ENCODE peak calls at places on chromosomes 7 and 10, in ten cellular contexts. K is fibroblast of mammary gland; Z is iris pigment epithelial cell; Q is D341Med; M is memory B cell; H is fibroblast of the conjunctiva; F is stimulated activated CD8-positive, alpha-beta memory T cell treated with anti-CD3 and anti-CD28 coated beads, Interleukin-4, amount 100 ng/mL, for 1 hour; G is hypothalamus; W is fibroblast of lung; D is COR-L47. U is an unnamed sample.
A peak's percentile ranks its signal among the peaks of the same experiment; 100 is the strongest.

GRCh38 chr7:157470699-157471098 is 133.9 kb downstream of the DNAJB6 start:
- DNase-seq in K (no peak), Z (no peak), Q (peak; percentile 12), M (no peak), H (no peak), F (no peak), G (no peak), W (no peak), D (no peak), U (no peak)

GRCh38 chr10:71143170-71143569 is 69.2 kb upstream of the UNC5B start:
- DNase-seq in K (no peak), Z (no peak), Q (no peak), M (no peak), H (no peak), F (no peak), G (no peak), W (no peak), D (no peak), U (no peak)

GRCh38 chr10:79223001-79223345 is 124.3 kb upstream of the PPIF start:
- DNase-seq in K (no peak), Z (no peak), Q (peak; percentile 55), M (no peak), H (no peak), F (no peak), G (no peak), W (no peak), D (no peak), U (no peak)

GRCh38 chr7:48113270-48113669 is 24.2 kb downstream of the UPP1 start:
- DNase-seq in K (no peak), Z (no peak), Q (no peak), M (no peak), H (no peak), F (no peak), G (no peak), W (no peak), D (no peak), U (no peak)

GRCh38 chr10:26997610-26998009 is 102.7 kb downstream of the ANKRD26 start:
- DNase-seq in K (no peak), Z (no peak), Q (no peak), M (no peak), H (no peak), F (no peak), G (no peak), W (no peak), D (no peak), U (no peak)

GRCh38 chr7:67854236-67854635 is 857.6 kb downstream of the TYW1 start:
- DNase-seq in K (peak; percentile 46), Z (no peak), Q (peak; percentile 77), M (no peak), H (peak; percentile 20), F (no peak), G (no peak), W (no peak), D (no peak), U (no peak)

GRCh38 chr10:130036296-130037065 is 72.4 kb upstream of the EBF3 start:
- DNase-seq in K (no peak), Z (no peak), Q (no peak), M (no peak), H (no peak), F (no peak), G (no peak), W (no peak), D (no peak), U (no peak)

GRCh38 chr7:3201306-3201705 is 99.7 kb upstream of the SDK1 start:
- DNase-seq in K (peak; percentile 49), Z (no peak), Q (no peak), M (no peak), H (no peak), F (no peak), G (no peak), W (no peak), D (no peak), U (no peak)

GRCh38 chr10:71075066-71075758 is 137.2 kb upstream of the UNC5B start:
- DNase-seq in K (no peak), Z (no peak), Q (no peak), M (no peak), H (no peak), F (no peak), G (no peak), W (no peak), D (peak; percentile 22), U (no peak)